ENCODE peak calls at places on chromosome 22, in four cellular contexts. Z is K562, P is GM12878, M is H1. N is an unnamed sample.

GRCh38 chr22:19641983-19642451 is 72.3 kb upstream of the SEPTIN5 start:
- DNase-seq in Z (no peak), P (no peak), M (no peak), N (no peak)

GRCh38 chr22:45575607-45576272 is 73.1 kb downstream of the FBLN1 start:
- DNase-seq in P (no peak), M (no peak), Z (no peak), N (no peak)

GRCh38 chr22:27814993-27815392 is 13.4 kb upstream of the MN1 start:
- DNase-seq in M (no peak), P (no peak), Z (no peak), N (no peak)

GRCh38 chr22:48333816-48334735 is 1493.6 kb downstream of the BRD1 start:
- DNase-seq in P (no peak), M (no peak), Z (no peak), N (no peak)

GRCh38 chr22:37260939-37261338 is 16.9 kb upstream of the RAC2 start:
- DNase-seq in M (peak; percentile 78), P (no peak), Z (peak; percentile 66), N (peak; percentile 51)

GRCh38 chr22:44697423-44698179 is 4.4 kb upstream of the PRR5 start:
- DNase-seq in P (no peak), Z (peak; percentile 68), M (peak; percentile 98), N (peak; percentile 65)

GRCh38 chr22:38755155-38755910 is 465 bp downstream of the SUN2 start:
- DNase-seq in M (peak; percentile 77), Z (peak; percentile 89), P (no peak), N (peak; percentile 48)

GRCh38 chr22:44664149-44664548 is 37.9 kb upstream of the PRR5 start:
- DNase-seq in P (no peak), Z (no peak), M (no peak), N (peak; percentile 61)

GRCh38 chr22:39997421-39997820 is 2.7 kb downstream of the FAM83F start:
- DNase-seq in M (no peak), Z (no peak), P (no peak), N (no peak)

GRCh38 chr22:36151006-36151595 is 9.5 kb downstream of the APOL3 start:
- DNase-seq in M (no peak), Z (no peak), P (no peak), N (no peak)

GRCh38 chr22:24088796-24089195 is 77.7 kb downstream of the CABIN1 start:
- DNase-seq in Z (no peak), M (no peak), P (no peak), N (peak; percentile 55)

GRCh38 chr22:30047364-30047738 is 32.9 kb upstream of the HORMAD2 start:
- DNase-seq in Z (no peak), M (no peak), P (no peak), N (peak; percentile 25)

GRCh38 chr22:43129426-43130425 is 13.5 kb downstream of the MCAT start:
- DNase-seq in Z (no peak), M (no peak), P (no peak), N (no peak)

GRCh38 chr22:18947905-18948304 is 11.8 kb upstream of the PRODH start:
- DNase-seq in Z (no peak), P (no peak), M (no peak), N (no peak)

GRCh38 chr22:25174156-25174887 is 25.3 kb upstream of the CRYBB3 start:
- DNase-seq in P (no peak), M (no peak), Z (no peak), N (no peak)

GRCh38 chr22:32020117-32020516 is 22.9 kb upstream of the SLC5A1 start:
- DNase-seq in Z (no peak), P (no peak), M (no peak), N (peak; percentile 81)

GRCh38 chr22:45688606-45689080 is 17.0 kb downstream of the ATXN10 start:
- DNase-seq in Z (no peak), M (no peak), P (no peak), N (peak; percentile 90)

GRCh38 chr22:41830174-41830573 is 2.7 kb upstream of the SREBF2 start:
- DNase-seq in M (no peak), P (no peak), Z (no peak), N (no peak)

GRCh38 chr22:43395296-43395695 is 16.5 kb upstream of the MPPED1 start:
- DNase-seq in P (no peak), Z (no peak), M (no peak), N (no peak)

GRCh38 chr22:23283591-23284503 is 103.5 kb downstream of the BCR start:
- DNase-seq in Z (peak; percentile 62), M (no peak), P (no peak), N (no peak)

GRCh38 chr22:44295406-44295805 is 17.3 kb downstream of the SHISAL1 start:
- DNase-seq in Z (no peak), P (no peak), M (no peak), N (no peak)

DNA sequence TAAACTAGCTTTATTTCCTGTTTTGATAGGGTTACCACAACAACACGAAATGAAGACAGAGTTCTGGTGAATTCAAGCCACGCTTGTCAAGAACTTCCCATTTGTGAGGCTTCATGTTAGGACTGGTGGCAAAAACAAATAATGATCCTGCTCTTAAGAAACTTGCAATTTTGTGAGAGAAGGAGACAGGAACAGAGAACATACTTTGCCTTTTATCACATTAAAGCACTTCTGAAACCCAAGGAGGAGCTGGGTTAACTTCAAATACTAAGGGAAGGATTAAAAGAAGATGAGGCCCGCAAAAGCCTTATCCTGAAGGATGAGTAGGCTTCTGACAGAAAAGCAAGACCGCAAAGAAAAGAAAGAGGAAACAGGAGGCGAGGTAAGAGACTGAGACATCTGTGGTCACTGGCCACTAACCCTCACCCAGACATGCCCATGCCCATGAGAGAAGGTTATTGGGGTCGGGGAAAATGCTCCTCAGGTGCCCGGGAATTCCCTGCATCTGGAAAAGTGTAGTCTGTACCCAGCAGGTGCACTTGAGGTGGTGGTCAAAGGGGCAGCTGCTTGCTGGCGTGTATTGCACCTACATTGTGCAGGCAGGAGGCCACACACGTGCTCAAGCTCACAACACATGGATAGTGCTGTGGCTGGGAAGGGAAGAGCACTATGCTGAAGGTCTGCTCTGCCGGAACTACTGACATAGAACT is 50.5 kb downstream of the MAPK1 start:
- DNase-seq in P (peak; percentile 61), Z (peak; percentile 73), M (no peak), N (peak; percentile 95)
- TF ChIP-seq RFX5 in P (no peak), Z (no peak), M (no peak), N (no peak)

GRCh38 chr22:50606561-50607365 is 6.2 kb downstream of the MAPK8IP2 start:
- DNase-seq in Z (no peak), P (no peak), M (no peak), N (no peak)

GRCh38 chr22:50605349-50606074 is 4.9 kb downstream of the MAPK8IP2 start:
- DNase-seq in Z (no peak), P (no peak), M (no peak), N (no peak)

GRCh38 chr22:50607366-50608020 is 6.9 kb downstream of the MAPK8IP2 start:
- DNase-seq in Z (no peak), P (no peak), M (no peak), N (no peak)

GRCh38 chr22:50604623-50605348 is 4.2 kb downstream of the MAPK8IP2 start:
- DNase-seq in Z (no peak), M (no peak), P (no peak), N (no peak)

GRCh38 chr22:50606126-50606525 is 5.5 kb downstream of the MAPK8IP2 start:
- DNase-seq in P (no peak), Z (no peak), M (peak; percentile 46), N (no peak)
- H3K27me3 ChIP-seq in P (peaks cover 6% of the 10 kb centered on the region), Z (peaks cover 85% of the 10 kb centered on the region), M (peaks cover 56% of the 10 kb centered on the region), N (peaks cover 82% of the 10 kb centered on the region)

GRCh38 chr22:47017245-47017644 is 254.8 kb downstream of the TBC1D22A start:
- DNase-seq in Z (no peak), P (no peak), M (no peak), N (no peak)

GRCh38 chr22:47016636-47017035 is 254.2 kb downstream of the TBC1D22A start:
- DNase-seq in M (no peak), Z (no peak), P (no peak), N (no peak)

GRCh38 chr22:47019012-47019790 is 256.8 kb downstream of the TBC1D22A start:
- DNase-seq in M (no peak), Z (no peak), P (no peak), N (no peak)

GRCh38 chr22:47020157-47020556 is 257.7 kb downstream of the TBC1D22A start:
- DNase-seq in Z (no peak), P (no peak), M (no peak), N (peak; percentile 53)

GRCh38 chr22:47018010-47018910 is 255.8 kb downstream of the TBC1D22A start:
- DNase-seq in M (no peak), P (no peak), Z (no peak), N (no peak)
- TF ChIP-seq CHD1 in M (no peak), P (no peak), Z (no peak), N (no peak)

GRCh38 chr22:17083811-17084540 is 824 bp upstream of the IL17RA start:
- DNase-seq in Z (no peak), M (no peak), P (no peak), N (no peak)
- TF ChIP-seq RFX5 in Z (no peak), M (no peak), P (no peak), N (no peak)